ENCODE peak calls at places on chromosomes 6 and 20, in five cellular contexts. S, N, I, P and O are unnamed samples. For H3K4me1, the result is how much of the 10 kb centered on the place peaks cover.

GRCh38 chr6:78062993-78063392 is 410.2 kb downstream of the MEI4 start:
- DNase-seq in N (no peak), P (no peak), S (no peak), I (no peak), O (no peak)

GRCh38 chr6:117555882-117556498 is 46.3 kb downstream of the GOPC start:
- DNase-seq in N (peak), S (peak), P (no peak), I (no peak), O (no peak)

GRCh38 chr6:37029249-37029959 is 23.9 kb downstream of the FGD2 start:
- DNase-seq in N (peak), I (peak), S (peak), P (peak), O (peak)

GRCh38 chr20:49325981-49326380 is 48.1 kb upstream of the ZNFX1 start:
- DNase-seq in S (peak), P (no peak), I (no peak), N (no peak), O (no peak)

GRCh38 chr6:36832313-36832712 is 6.9 kb downstream of the CPNE5 start:
- DNase-seq in I (no peak), S (no peak), N (no peak), P (no peak), O (no peak)

GRCh38 chr6:56794421-56794820 is 151.7 kb upstream of the DST start:
- DNase-seq in P (no peak), N (no peak), I (peak), S (no peak), O (peak)

GRCh38 chr6:157226761-157227160 is 96.6 kb downstream of the TMEM242 start:
- DNase-seq in N (no peak), P (no peak), I (no peak), S (no peak), O (no peak)

GRCh38 chr6:81023007-81023582 is 729.4 kb downstream of the TENT5A start:
- DNase-seq in I (peak), S (peak), P (peak), N (peak), O (no peak)

GRCh38 chr20:59398552-59399265 is 98.3 kb downstream of the EDN3 start:
- DNase-seq in I (no peak), P (no peak), N (no peak), S (no peak), O (no peak)

GRCh38 chr6:136410201-136411027 is 120.8 kb upstream of the BCLAF1 start:
- DNase-seq in S (peak), P (no peak), N (peak), I (no peak), O (no peak)

GRCh38 chr20:38528167-38528566 is 52.8 kb upstream of the ADIG start:
- DNase-seq in S (no peak), N (no peak), P (no peak), I (no peak), O (no peak)

GRCh38 chr20:56774873-56775272 is 145.8 kb downstream of the TFAP2C start:
- DNase-seq in P (no peak), I (no peak), S (no peak), N (no peak), O (no peak)

GRCh38 chr6:130282234-130282995 is 59.7 kb upstream of the SAMD3 start:
- DNase-seq in P (no peak), I (peak), N (peak), S (peak), O (no peak)

GRCh38 chr6:46997646-46998045 is 44.5 kb downstream of the ADGRF1 start:
- DNase-seq in N (no peak), P (no peak), I (no peak), S (no peak), O (no peak)

GRCh38 chr20:35514371-35514960 is 15.0 kb downstream of the C20orf173 start:
- DNase-seq in P (no peak), I (no peak), S (no peak), N (no peak), O (no peak)

GRCh38 chr20:33819456-33819855 is 8.3 kb downstream of the CHMP4B start:
- DNase-seq in S (no peak), I (no peak), N (no peak), P (no peak), O (no peak)

GRCh38 chr20:33820362-33820761 is 9.2 kb downstream of the CHMP4B start:
- DNase-seq in P (no peak), S (no peak), N (no peak), I (no peak), O (no peak)

GRCh38 chr20:33824852-33825251 is 13.7 kb downstream of the CHMP4B start:
- DNase-seq in S (no peak), N (no peak), P (no peak), I (no peak), O (no peak)

GRCh38 chr20:33821270-33821836 is 10.2 kb downstream of the CHMP4B start:
- DNase-seq in I (peak), P (no peak), S (no peak), N (no peak), O (no peak)

DNA sequence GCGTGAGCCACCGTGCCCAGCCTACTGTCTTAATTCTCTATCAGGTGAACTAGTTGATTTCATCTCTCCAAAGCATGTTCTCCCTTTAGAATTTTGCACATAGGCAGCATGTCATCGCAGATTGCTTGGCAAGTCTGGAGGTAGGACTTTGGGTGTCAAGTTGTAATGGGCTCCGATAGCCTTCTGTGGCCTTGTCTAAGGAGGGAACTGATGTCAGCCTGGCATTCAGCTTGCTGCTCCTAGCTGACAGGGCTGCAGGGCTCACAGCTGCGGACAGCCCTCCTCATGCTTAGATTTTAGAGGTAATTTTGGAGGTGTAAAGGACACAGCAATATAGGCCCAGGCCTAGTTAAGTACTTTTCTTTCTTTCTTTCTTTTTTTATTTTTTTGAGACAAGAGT is 11.3 kb downstream of the CHMP4B start:
- DNase-seq in N (no peak), S (no peak), I (no peak), P (no peak), O (no peak)
- H3K4me1 ChIP-seq in N (under half), S (under half), I (under half), P (under half), O (under half)

DNA sequence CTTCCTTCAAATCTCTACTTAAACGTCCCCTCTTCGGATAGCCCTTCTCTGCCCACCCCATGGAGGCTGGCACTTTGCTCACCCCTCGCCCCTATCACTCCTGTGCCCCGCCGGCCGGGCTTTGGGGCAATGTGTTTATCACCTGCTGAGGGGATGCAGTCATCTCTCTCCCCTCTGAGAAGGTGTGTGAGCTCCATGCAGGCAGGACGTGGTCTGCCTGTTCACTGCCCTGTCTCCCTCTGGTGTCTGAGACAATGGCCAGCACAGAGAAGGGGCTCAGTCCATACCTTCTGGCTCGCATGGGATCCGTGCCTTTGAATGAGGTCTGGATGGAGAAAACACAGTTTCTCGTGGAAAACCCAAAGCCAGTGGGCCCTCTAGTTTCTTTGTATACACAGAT is 67.6 kb downstream of the GFOD1 start:
- DNase-seq in P (no peak), S (no peak), N (no peak), I (no peak), O (peak)
- H2BK15ac ChIP-seq in P (peak), S (no peak), N (no peak), I (no peak), O (no peak)

DNA sequence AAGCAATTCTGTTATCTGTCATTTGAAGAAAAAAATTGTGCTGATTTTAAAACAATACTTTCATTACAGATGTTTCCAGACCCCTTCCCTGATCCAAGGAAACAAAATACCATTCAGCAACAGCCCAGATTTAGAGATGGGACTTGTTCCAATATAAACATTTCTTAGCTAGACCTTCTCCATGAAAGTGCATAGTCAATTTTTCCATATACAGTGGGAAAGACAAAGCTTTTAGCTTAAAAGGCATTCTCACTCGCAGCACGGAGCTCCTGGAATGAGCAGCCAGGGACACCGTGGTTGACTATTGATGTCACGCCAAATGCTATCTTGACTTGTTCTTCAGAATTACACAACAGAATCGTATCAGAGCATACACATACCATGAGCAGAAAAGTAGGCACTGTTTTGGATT is 21.5 kb downstream of the LAMA4 start:
- DNase-seq in S (peak), I (no peak), P (no peak), N (peak), O (no peak)
- H3K4me1 ChIP-seq in S (under half), I (under half), P (under half), N (under half), O (under half)

GRCh38 chr20:53839423-53840176 is 230.8 kb downstream of the BCAS1 start:
- DNase-seq in P (no peak), S (no peak), N (no peak), I (no peak), O (no peak)
- H2BK15ac ChIP-seq in P (no peak), S (peak), N (no peak), I (no peak), O (no peak)

GRCh38 chr20:64261138-64261537 is 5.6 kb downstream of the PCMTD2 start:
- DNase-seq in I (peak), P (no peak), S (peak), N (peak), O (no peak)

GRCh38 chr20:64264091-64264490 is 8.5 kb downstream of the PCMTD2 start:
- DNase-seq in S (no peak), N (peak), P (no peak), I (no peak), O (no peak)

GRCh38 chr20:64266988-64267387 is 11.4 kb downstream of the PCMTD2 start:
- DNase-seq in P (no peak), N (no peak), S (no peak), I (no peak), O (no peak)

GRCh38 chr20:64268180-64268579 is 12.6 kb downstream of the PCMTD2 start:
- DNase-seq in I (peak), S (no peak), P (no peak), N (no peak), O (no peak)

DNA sequence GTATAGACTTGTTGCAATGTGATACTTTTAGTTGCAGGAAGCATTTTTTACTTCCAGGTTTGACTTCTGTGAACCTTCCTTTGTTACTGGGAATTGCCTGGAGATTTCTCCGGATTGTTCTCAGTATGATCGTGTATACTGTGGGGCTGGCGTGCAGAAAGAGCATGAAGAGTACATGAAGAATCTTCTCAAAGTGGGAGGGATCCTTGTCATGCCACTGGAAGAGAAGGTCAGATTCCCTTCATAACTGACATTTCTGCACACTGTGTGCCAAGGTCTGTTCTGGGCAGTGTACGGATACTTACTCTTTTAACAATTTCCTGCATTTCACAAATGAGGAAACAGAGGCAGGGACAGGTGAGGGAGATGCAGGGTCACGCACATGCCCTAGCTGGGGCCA is 9.7 kb downstream of the PCMTD2 start:
- DNase-seq in S (no peak), P (no peak), I (no peak), N (no peak), O (no peak)
- H3K4me1 ChIP-seq in S (under half), P (under half), I (under half), N (under half), O (under half)

GRCh38 chr20:45911486-45912343 is at the start of gene PLTP:
- DNase-seq in S (peak), N (peak), I (peak), P (peak), O (peak)

GRCh38 chr20:45909817-45910669 is 1.9 kb downstream of the PLTP start:
- DNase-seq in S (no peak), I (no peak), N (no peak), P (no peak), O (no peak)

GRCh38 chr20:45913105-45913504 is 1.1 kb upstream of the PLTP start:
- DNase-seq in I (no peak), P (no peak), N (no peak), S (peak), O (no peak)

GRCh38 chr20:45910670-45911485 is 1.1 kb downstream of the PLTP start:
- DNase-seq in P (peak), I (peak), S (peak), N (peak), O (peak)

GRCh38 chr20:45912344-45912682 is 358 bp upstream of the PLTP start:
- DNase-seq in I (no peak), P (no peak), S (no peak), N (no peak), O (no peak)
- H2BK15ac ChIP-seq in I (no peak), P (peak), S (peak), N (peak), O (no peak)

GRCh38 chr6:7198833-7199800 is 91.4 kb downstream of the RREB1 start:
- DNase-seq in S (no peak), P (no peak), I (no peak), N (no peak), O (no peak)
- H3K4me1 ChIP-seq in S (under half), P (under half), I (under half), N (under half), O (under half)